ENCODE peak calls at places on chromosome 15, in five cellular contexts. Z, E, U, G and B are unnamed samples. For H3K9me3, the result is how much of the 10 kb centered on the place peaks cover.

GRCh38 chr15:70068783-70069565 is 28.7 kb downstream of the TLE3 start:
- DNase-seq in Z (no peak), E (no peak), U (no peak), G (no peak), B (no peak)

GRCh38 chr15:75167588-75168076 is 34.0 kb upstream of the C15orf39 start:
- DNase-seq in Z (no peak), E (no peak), U (no peak), G (no peak), B (no peak)

GRCh38 chr15:59294961-59295741 is 77.5 kb downstream of the MYO1E start:
- DNase-seq in Z (no peak), E (peak), U (no peak), G (no peak), B (no peak)

GRCh38 chr15:81880833-81881232 is 165.0 kb downstream of the MEX3B start:
- DNase-seq in Z (no peak), E (no peak), U (no peak), G (no peak), B (no peak)

GRCh38 chr15:79261836-79262235 is 20.7 kb upstream of the ANKRD34C start:
- DNase-seq in Z (no peak), E (no peak), U (no peak), G (no peak), B (no peak)

GRCh38 chr15:48989175-48989574 is 25.5 kb upstream of the SHC4 start:
- DNase-seq in Z (no peak), E (no peak), U (no peak), G (no peak), B (no peak)

GRCh38 chr15:78303729-78304486 is 4.5 kb upstream of the SKIC8 start:
- DNase-seq in Z (peak), E (no peak), U (no peak), G (no peak), B (no peak)

GRCh38 chr15:87267798-87268197 is 988.7 kb downstream of the NTRK3 start:
- DNase-seq in Z (peak), E (peak), U (no peak), G (no peak), B (no peak)

DNA sequence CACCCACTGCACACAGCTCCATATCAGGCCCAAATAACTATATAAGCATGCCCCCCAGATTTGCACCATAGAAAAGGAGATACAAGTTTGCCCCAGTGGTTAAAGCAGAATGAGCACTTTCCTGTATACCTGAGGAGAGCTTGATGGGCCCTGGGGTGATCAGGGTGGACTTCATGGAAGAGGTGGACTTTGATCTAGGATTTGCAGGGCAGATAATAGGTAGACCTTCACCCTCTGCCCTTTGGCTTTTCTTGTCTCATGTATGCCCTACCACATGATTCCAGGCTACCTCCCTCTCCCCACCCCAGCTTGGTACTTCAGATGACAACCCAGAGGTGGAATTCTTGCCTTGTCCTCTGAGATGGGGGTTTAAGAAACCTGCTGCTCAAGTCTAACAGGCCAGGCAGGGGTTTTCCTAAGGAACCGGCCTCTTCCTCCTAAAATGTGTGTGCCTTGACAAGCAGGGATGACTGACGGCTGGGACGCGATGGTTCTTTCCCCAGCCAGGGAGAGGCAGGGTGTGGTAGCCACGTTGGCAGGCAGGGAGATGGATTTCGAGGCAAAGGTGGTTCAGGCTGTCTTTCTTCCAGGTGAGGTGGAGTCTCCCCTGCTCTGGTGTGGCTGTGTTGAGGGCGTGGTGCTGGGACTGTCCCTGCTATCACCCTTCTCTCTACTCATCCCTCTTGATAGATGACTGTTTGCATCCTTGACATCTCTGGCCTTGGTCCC is 6.6 kb upstream of the RHCG start:
- DNase-seq in Z (peak), E (peak), U (no peak), G (no peak), B (no peak)
- H3K27ac ChIP-seq in Z (peak), E (peak), U (no peak), G (no peak), B (no peak)

GRCh38 chr15:57111002-57111401 is 192.6 kb downstream of the TCF12 start:
- DNase-seq in Z (no peak), E (no peak), U (no peak), G (peak), B (no peak)
- TF ChIP-seq CTCF in Z (peak), E (no peak), U (no peak), G (peak), B (no peak)

GRCh38 chr15:25171856-25172687 is 217.3 kb downstream of the SNRPN start:
- DNase-seq in Z (peak), E (no peak), U (no peak), G (no peak), B (peak)

GRCh38 chr15:25170781-25171110 is 216.0 kb downstream of the SNRPN start:
- DNase-seq in Z (no peak), E (no peak), U (no peak), G (no peak), B (no peak)

GRCh38 chr15:25170113-25170731 is 215.4 kb downstream of the SNRPN start:
- DNase-seq in Z (peak), E (no peak), U (no peak), G (no peak), B (peak)

GRCh38 chr15:25171111-25171811 is 216.5 kb downstream of the SNRPN start:
- DNase-seq in Z (peak), E (no peak), U (no peak), G (no peak), B (peak)

DNA sequence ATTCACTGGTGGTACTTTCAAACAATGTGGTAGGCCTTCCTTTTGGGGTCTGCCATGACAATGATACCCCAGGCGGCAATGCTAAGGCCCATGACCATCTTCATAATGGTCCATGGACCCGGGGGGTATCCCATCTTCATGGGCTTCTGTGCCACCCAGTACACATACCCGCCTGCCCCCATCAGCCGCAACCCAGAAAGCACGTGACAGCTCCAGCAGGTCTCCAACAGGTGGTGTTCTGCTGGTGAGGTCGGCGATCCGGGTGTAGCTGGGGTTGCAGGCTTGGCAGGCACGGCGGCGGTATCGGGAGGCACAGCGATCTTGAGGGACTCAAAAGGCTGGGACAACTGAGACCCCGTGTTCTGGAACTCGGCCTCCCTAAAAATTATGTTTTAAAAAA is 214.5 kb downstream of the SNRPN start:
- DNase-seq in Z (peak), E (no peak), U (no peak), G (no peak), B (no peak)
- H3K9me3 ChIP-seq in Z (under half), E (under half), U (under half), G (under half), B (half or more)

DNA sequence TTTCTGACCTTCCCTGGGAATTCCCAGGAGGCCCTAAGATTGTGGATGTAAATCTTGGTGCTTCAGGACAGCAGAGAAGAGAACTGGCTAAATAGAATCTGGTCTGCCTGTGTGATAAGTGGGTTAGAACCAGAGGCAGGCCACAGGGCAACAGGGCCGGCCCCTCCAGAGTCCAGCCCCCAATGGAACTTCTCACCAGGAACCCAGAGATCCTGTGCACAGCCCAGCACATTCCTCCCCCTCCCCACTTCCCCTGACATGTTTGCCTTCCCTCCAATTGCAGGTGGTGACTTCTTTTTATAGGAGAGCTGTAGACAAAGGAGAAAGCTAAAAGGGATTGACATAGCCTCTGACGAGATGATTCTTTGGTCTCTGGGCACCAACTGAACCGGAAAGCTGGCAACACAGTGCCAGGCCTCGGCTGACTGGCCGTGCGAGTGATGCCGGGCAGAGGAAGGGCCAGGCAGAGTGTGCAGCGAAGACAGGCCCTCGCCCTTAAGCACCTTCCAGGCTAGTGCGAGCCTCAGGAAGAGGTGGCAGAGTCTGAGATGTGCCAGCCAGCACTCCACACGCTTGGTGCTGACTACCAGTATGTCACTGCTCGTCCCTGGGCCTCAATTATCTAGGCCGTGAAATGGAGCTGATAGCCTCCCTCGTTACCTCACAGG is 19.3 kb upstream of the SKOR1 start:
- DNase-seq in Z (no peak), E (no peak), U (no peak), G (peak), B (no peak)
- H3K27ac ChIP-seq in Z (no peak), E (no peak), U (no peak), G (no peak), B (no peak)

DNA sequence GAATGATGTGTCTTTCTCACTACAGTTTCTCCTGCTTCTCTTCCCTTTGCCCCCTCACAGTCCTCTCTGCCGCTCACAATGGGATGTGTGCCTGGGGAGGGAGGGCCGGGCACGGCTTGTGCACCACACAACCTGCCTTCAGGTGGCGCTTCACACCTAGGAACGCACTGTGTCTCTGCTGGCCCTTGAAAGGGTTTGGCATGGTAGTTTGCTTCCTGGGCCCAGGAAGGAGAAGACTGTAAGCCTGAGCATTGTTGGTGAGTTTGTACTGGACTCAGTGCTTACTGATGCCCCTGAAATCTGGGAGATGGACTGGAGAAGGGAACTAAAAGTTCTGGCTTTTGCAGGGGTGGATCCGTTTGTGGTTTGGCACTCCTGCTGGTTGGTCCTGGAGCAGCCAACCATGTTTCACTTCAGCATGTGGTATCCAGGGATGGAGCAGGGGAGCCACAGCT is 9.2 kb downstream of the ALPK3 start:
- DNase-seq in Z (no peak), E (no peak), U (no peak), G (peak), B (no peak)
- TF ChIP-seq CTCF in Z (peak), E (peak), U (no peak), G (peak), B (peak)